ENCODE peak calls at places on chromosomes 7 and 10, in nine cellular contexts. O is AG10803, U is colonic mucosa, X is fibroblast of mammary gland, Y is AG09319, R is lower lobe of right lung, G is foreskin keratinocyte, V is hepatocyte, W is coronary artery. H is an unnamed sample.

GRCh38 chr7:4715385-4715770 is 33.3 kb downstream of the FOXK1 start:
- DNase-seq in R (peak), Y (peak), U (no peak), W (no peak), O (peak), G (peak), V (no peak), X (peak), H (no peak)

GRCh38 chr10:128982179-128982915 is 484.7 kb upstream of the MGMT start:
- DNase-seq in U (no peak), O (no peak), G (no peak), W (no peak), R (no peak), V (no peak), Y (no peak), X (no peak), H (no peak)

GRCh38 chr10:100172349-100172748 is 13.5 kb downstream of the ERLIN1 start:
- DNase-seq in V (no peak), X (no peak), W (no peak), G (no peak), R (no peak), Y (no peak), U (no peak), O (no peak), H (no peak)

GRCh38 chr10:77442790-77443189 is 194.8 kb downstream of the KCNMA1 start:
- DNase-seq in R (no peak), W (no peak), V (no peak), Y (no peak), O (no peak), U (no peak), X (no peak), G (no peak), H (no peak)

GRCh38 chr7:24175603-24176002 is 108.4 kb upstream of the NPY start:
- DNase-seq in X (no peak), U (no peak), Y (no peak), R (no peak), V (no peak), O (no peak), W (no peak), G (no peak), H (no peak)

GRCh38 chr10:128087884-128088695 is 38.1 kb downstream of the MKI67 start:
- DNase-seq in Y (no peak), O (no peak), X (no peak), U (no peak), W (peak), G (no peak), V (no peak), R (no peak), H (no peak)

GRCh38 chr7:122310119-122311021 is 5.8 kb upstream of the FEZF1 start:
- DNase-seq in X (no peak), O (peak), W (no peak), Y (no peak), R (peak), U (no peak), G (no peak), V (peak), H (no peak)

GRCh38 chr7:1758417-1758858 is 88.4 kb downstream of the ELFN1 start:
- DNase-seq in W (no peak), Y (no peak), U (no peak), R (peak), X (peak), G (peak), V (peak), O (peak), H (no peak)

GRCh38 chr7:46764100-46764941 is 817.6 kb downstream of the TNS3 start:
- DNase-seq in V (peak), U (peak), G (peak), O (peak), W (peak), R (no peak), X (peak), Y (peak), H (peak)

DNA sequence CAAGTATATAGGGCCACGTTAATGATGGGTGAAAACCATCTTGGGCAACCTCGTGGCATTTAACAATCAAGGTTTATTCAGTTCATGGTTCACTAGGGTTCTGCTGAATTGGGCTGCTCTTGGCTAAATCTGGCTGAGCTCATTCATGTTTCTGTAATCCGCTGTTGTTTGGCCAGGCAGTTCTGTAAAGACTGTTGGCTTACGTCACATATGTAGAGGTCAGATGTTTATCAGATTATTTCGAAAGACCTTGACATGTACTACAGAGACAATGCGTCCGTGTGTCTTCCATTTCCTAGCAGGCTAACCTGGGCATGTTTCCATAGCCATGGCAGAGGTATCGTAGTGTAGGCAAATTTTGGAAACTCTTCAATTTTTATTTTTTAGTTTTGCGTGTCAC is 190.0 kb upstream of the ZWINT start:
- DNase-seq in W (no peak), G (no peak), U (no peak), R (no peak), O (no peak), Y (no peak), X (no peak), V (no peak), H (no peak)
- TF ChIP-seq CTCF in W (no peak), G (no peak), U (no peak), R (no peak), O (no peak), Y (no peak), X (no peak), V (no peak), H (no peak)

GRCh38 chr10:24415455-24416169 is 206.7 kb downstream of the KIAA1217 start:
- DNase-seq in G (no peak), R (peak), X (peak), V (peak), Y (no peak), U (peak), W (peak), O (peak), H (no peak)

GRCh38 chr10:24418532-24418931 is 209.6 kb downstream of the KIAA1217 start:
- DNase-seq in R (no peak), W (no peak), V (no peak), G (no peak), X (peak), U (no peak), O (no peak), Y (no peak), H (no peak)

GRCh38 chr10:24416248-24416647 is 207.3 kb downstream of the KIAA1217 start:
- DNase-seq in Y (no peak), X (peak), O (no peak), V (no peak), G (no peak), W (no peak), U (no peak), R (no peak), H (no peak)

GRCh38 chr10:24417053-24417452 is 208.1 kb downstream of the KIAA1217 start:
- DNase-seq in W (no peak), R (no peak), G (no peak), U (no peak), V (no peak), X (peak), O (no peak), Y (no peak), H (no peak)

DNA sequence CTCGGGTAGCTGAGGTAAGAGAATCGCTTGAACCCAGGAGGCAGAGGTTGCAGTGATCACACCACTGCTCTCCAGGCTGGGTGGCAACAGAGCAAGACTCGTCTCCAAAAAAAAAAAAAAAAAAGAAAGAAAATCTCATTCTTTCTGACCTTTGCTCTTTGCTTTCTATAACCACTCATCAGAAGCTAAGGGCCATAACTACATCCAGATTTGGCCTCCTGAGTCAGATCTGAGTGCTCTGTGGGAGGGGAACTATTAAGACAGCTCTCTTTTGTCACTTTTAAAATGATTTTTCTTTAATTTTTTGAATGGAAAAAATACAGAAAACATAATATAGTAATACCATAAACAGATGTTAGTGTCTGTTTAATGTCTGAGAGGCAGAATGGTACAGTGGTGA is 210.1 kb downstream of the KIAA1217 start:
- DNase-seq in G (no peak), Y (no peak), R (no peak), W (no peak), X (peak), U (no peak), O (peak), V (no peak), H (no peak)
- TF ChIP-seq CTCF in G (no peak), Y (no peak), R (no peak), W (no peak), X (no peak), U (no peak), O (no peak), V (no peak), H (no peak)

GRCh38 chr7:101340379-101340778 is 18.8 kb upstream of the IFT22 start:
- DNase-seq in G (no peak), U (no peak), R (no peak), X (no peak), O (no peak), W (no peak), Y (no peak), V (no peak), H (no peak)
- TF ChIP-seq CTCF in G (no peak), U (no peak), R (no peak), X (no peak), O (no peak), W (no peak), Y (no peak), V (no peak), H (no peak)

GRCh38 chr10:122374246-122374858 is at the start of gene PLEKHA1:
- DNase-seq in R (peak), V (peak), W (peak), Y (peak), U (peak), X (peak), G (peak), O (peak), H (peak)
- TF ChIP-seq CTCF in R (no peak), V (no peak), W (no peak), Y (no peak), U (no peak), X (no peak), G (no peak), O (no peak), H (no peak)

GRCh38 chr10:96831867-96832720 is at the start of gene LCOR:
- DNase-seq in R (peak), W (peak), V (peak), Y (peak), U (peak), G (peak), X (peak), O (peak), H (no peak)
- TF ChIP-seq CTCF in R (no peak), W (no peak), V (no peak), Y (no peak), U (no peak), G (no peak), X (no peak), O (no peak), H (no peak)

H was measured in kidney epithelial cell.